ENCODE peak calls at places on chromosomes 6 and 20, in five cellular contexts. One of them, this sample, is unnamed.

GRCh38 chr6:39835856-39836442 is 43.8 kb downstream of the DAAM2 start:
- DNase-seq in H9: no peak
- DNase-seq in mammary epithelial cell: no peak
- DNase-seq in OCI-LY7: no peak
- DNase-seq in hepatocyte: no peak
- DNase-seq in this sample: no peak

GRCh38 chr6:10146723-10147451 is 268.0 kb downstream of the TFAP2A start:
- DNase-seq in H9: peak; percentile 53
- DNase-seq in mammary epithelial cell: peak; percentile 46
- DNase-seq in OCI-LY7: peak; percentile 51
- DNase-seq in hepatocyte: peak; percentile 35
- DNase-seq in this sample: peak; percentile 49

GRCh38 chr20:11791316-11792228 is 126.1 kb upstream of the BTBD3 start:
- DNase-seq in mammary epithelial cell: peak; percentile 78
- DNase-seq in hepatocyte: peak; percentile 23
- DNase-seq in OCI-LY7: no peak
- DNase-seq in H9: no peak
- DNase-seq in this sample: peak; percentile 96

GRCh38 chr6:109515781-109516409 is 32.9 kb upstream of the ZBTB24 start:
- DNase-seq in mammary epithelial cell: no peak
- DNase-seq in hepatocyte: no peak
- DNase-seq in H9: no peak
- DNase-seq in OCI-LY7: no peak
- DNase-seq in this sample: no peak

GRCh38 chr6:117498159-117498558 is 15.7 kb downstream of the DCBLD1 start:
- DNase-seq in hepatocyte: no peak
- DNase-seq in OCI-LY7: no peak
- DNase-seq in mammary epithelial cell: peak; percentile 83
- DNase-seq in H9: no peak
- DNase-seq in this sample: peak; percentile 81

GRCh38 chr6:87197547-87197946 is 42.2 kb downstream of the ZNF292 start:
- DNase-seq in H9: no peak
- DNase-seq in hepatocyte: no peak
- DNase-seq in mammary epithelial cell: no peak
- DNase-seq in OCI-LY7: no peak
- DNase-seq in this sample: no peak

GRCh38 chr20:23867152-23867776 is 12.3 kb downstream of the CST5 start:
- DNase-seq in OCI-LY7: peak; percentile 46
- DNase-seq in mammary epithelial cell: no peak
- DNase-seq in hepatocyte: no peak
- DNase-seq in H9: peak; percentile 61
- DNase-seq in this sample: no peak

GRCh38 chr20:46111028-46111835 is 6.9 kb upstream of the CD40 start:
- DNase-seq in H9: no peak
- DNase-seq in OCI-LY7: peak; percentile 37
- DNase-seq in mammary epithelial cell: no peak
- DNase-seq in hepatocyte: no peak
- DNase-seq in this sample: no peak

GRCh38 chr6:116221931-116222330 is 31.9 kb downstream of the TSPYL4 start:
- DNase-seq in mammary epithelial cell: no peak
- DNase-seq in hepatocyte: no peak
- DNase-seq in OCI-LY7: no peak
- DNase-seq in H9: no peak
- DNase-seq in this sample: no peak

GRCh38 chr6:13523826-13524622 is 36.6 kb upstream of the GFOD1 start:
- DNase-seq in hepatocyte: no peak
- DNase-seq in H9: no peak
- DNase-seq in mammary epithelial cell: no peak
- DNase-seq in OCI-LY7: peak; percentile 50
- DNase-seq in this sample: no peak

GRCh38 chr6:119119989-119120388 is 41.5 kb upstream of the FAM184A start:
- DNase-seq in hepatocyte: no peak
- DNase-seq in H9: no peak
- DNase-seq in mammary epithelial cell: peak; percentile 45
- DNase-seq in OCI-LY7: no peak
- DNase-seq in this sample: peak; percentile 15

GRCh38 chr6:81895511-81896185 is 143.2 kb upstream of the TENT5A start:
- DNase-seq in OCI-LY7: no peak
- DNase-seq in H9: no peak
- DNase-seq in hepatocyte: peak; percentile 30
- DNase-seq in mammary epithelial cell: no peak
- DNase-seq in this sample: peak; percentile 53

GRCh38 chr6:157151989-157152388 is 171.3 kb downstream of the TMEM242 start:
- DNase-seq in OCI-LY7: no peak
- DNase-seq in hepatocyte: no peak
- DNase-seq in mammary epithelial cell: no peak
- DNase-seq in H9: no peak
- DNase-seq in this sample: peak; percentile 22

GRCh38 chr6:35601331-35602132 is 87.2 kb downstream of the FKBP5 start:
- DNase-seq in hepatocyte: peak; percentile 47
- DNase-seq in H9: no peak
- DNase-seq in OCI-LY7: no peak
- DNase-seq in mammary epithelial cell: peak; percentile 84
- DNase-seq in this sample: peak; percentile 88

GRCh38 chr20:24151621-24152020 is 163.0 kb upstream of the GGTLC1 start:
- DNase-seq in mammary epithelial cell: no peak
- DNase-seq in OCI-LY7: no peak
- DNase-seq in hepatocyte: no peak
- DNase-seq in H9: no peak
- DNase-seq in this sample: no peak

GRCh38 chr6:8707956-8708772 is 272.8 kb upstream of the SLC35B3 start:
- DNase-seq in OCI-LY7: peak; percentile 0
- DNase-seq in mammary epithelial cell: peak; percentile 19
- DNase-seq in H9: no peak
- DNase-seq in hepatocyte: peak; percentile 65
- DNase-seq in this sample: peak; percentile 62

GRCh38 chr6:148432405-148433195 is 90.0 kb downstream of the SASH1 start:
- DNase-seq in OCI-LY7: no peak
- DNase-seq in hepatocyte: no peak
- DNase-seq in H9: no peak
- DNase-seq in mammary epithelial cell: peak; percentile 14
- DNase-seq in this sample: no peak

GRCh38 chr6:95091823-95092436 is 485.4 kb upstream of the MANEA start:
- DNase-seq in mammary epithelial cell: peak; percentile 48
- DNase-seq in hepatocyte: peak; percentile 65
- DNase-seq in OCI-LY7: peak; percentile 52
- DNase-seq in H9: no peak
- DNase-seq in this sample: peak; percentile 67

GRCh38 chr6:2952557-2953095 is 18.7 kb downstream of the SERPINB6 start:
- DNase-seq in OCI-LY7: peak; percentile 82
- DNase-seq in mammary epithelial cell: peak; percentile 59
- DNase-seq in H9: peak; percentile 94
- DNase-seq in hepatocyte: peak; percentile 85
- DNase-seq in this sample: peak; percentile 76

GRCh38 chr6:154548130-154548830 is 37.8 kb upstream of the CNKSR3 start:
- DNase-seq in OCI-LY7: no peak
- DNase-seq in hepatocyte: no peak
- DNase-seq in mammary epithelial cell: no peak
- DNase-seq in H9: no peak
- DNase-seq in this sample: no peak

GRCh38 chr20:53785320-53785719 is 191.7 kb upstream of the ZNF217 start:
- DNase-seq in OCI-LY7: no peak
- DNase-seq in hepatocyte: no peak
- DNase-seq in mammary epithelial cell: no peak
- DNase-seq in H9: no peak
- DNase-seq in this sample: peak; percentile 61

GRCh38 chr20:32036716-32037355 is 15.2 kb upstream of the HCK start:
- DNase-seq in H9: no peak
- DNase-seq in hepatocyte: no peak
- DNase-seq in mammary epithelial cell: no peak
- DNase-seq in OCI-LY7: peak; percentile 80
- DNase-seq in this sample: no peak

GRCh38 chr6:24069546-24069945 is 56.5 kb upstream of the NRSN1 start:
- DNase-seq in mammary epithelial cell: no peak
- DNase-seq in OCI-LY7: no peak
- DNase-seq in hepatocyte: no peak
- DNase-seq in H9: no peak
- DNase-seq in this sample: no peak

GRCh38 chr20:61896058-61896961 is 169.4 kb downstream of the TAF4 start:
- DNase-seq in mammary epithelial cell: peak; percentile 20
- DNase-seq in hepatocyte: peak; percentile 76
- DNase-seq in H9: peak; percentile 74
- DNase-seq in OCI-LY7: peak; percentile 50
- DNase-seq in this sample: peak; percentile 69

GRCh38 chr6:28553986-28554881 is 28.6 kb downstream of the GPX5 start:
- DNase-seq in mammary epithelial cell: no peak
- DNase-seq in H9: no peak
- DNase-seq in OCI-LY7: no peak
- DNase-seq in hepatocyte: peak; percentile 57
- DNase-seq in this sample: no peak

GRCh38 chr6:156848123-156848522 is 70.9 kb downstream of the ARID1B start:
- DNase-seq in H9: no peak
- DNase-seq in OCI-LY7: no peak
- DNase-seq in hepatocyte: no peak
- DNase-seq in mammary epithelial cell: no peak
- DNase-seq in this sample: no peak

GRCh38 chr6:152049502-152049901 is 242.0 kb downstream of the ESR1 start:
- DNase-seq in mammary epithelial cell: no peak
- DNase-seq in hepatocyte: no peak
- DNase-seq in H9: no peak
- DNase-seq in OCI-LY7: no peak
- DNase-seq in this sample: no peak
- H3K4me2 ChIP-seq in mammary epithelial cell: no peak overlapping the region
- H3K4me2 ChIP-seq in hepatocyte: no peak overlapping the region
- H3K4me2 ChIP-seq in H9: no peak overlapping the region
- H3K4me2 ChIP-seq in OCI-LY7: no peak overlapping the region
- H3K4me2 ChIP-seq in this sample: no peak overlapping the region

GRCh38 chr6:146819596-146820320 is 221.0 kb downstream of the ADGB start:
- DNase-seq in OCI-LY7: no peak
- DNase-seq in mammary epithelial cell: no peak
- DNase-seq in hepatocyte: no peak
- DNase-seq in H9: no peak
- DNase-seq in this sample: no peak
- H3K4me2 ChIP-seq in OCI-LY7: no peak overlapping the region
- H3K4me2 ChIP-seq in mammary epithelial cell: no peak overlapping the region
- H3K4me2 ChIP-seq in hepatocyte: no peak overlapping the region
- H3K4me2 ChIP-seq in H9: no peak overlapping the region
- H3K4me2 ChIP-seq in this sample: no peak overlapping the region

DNA sequence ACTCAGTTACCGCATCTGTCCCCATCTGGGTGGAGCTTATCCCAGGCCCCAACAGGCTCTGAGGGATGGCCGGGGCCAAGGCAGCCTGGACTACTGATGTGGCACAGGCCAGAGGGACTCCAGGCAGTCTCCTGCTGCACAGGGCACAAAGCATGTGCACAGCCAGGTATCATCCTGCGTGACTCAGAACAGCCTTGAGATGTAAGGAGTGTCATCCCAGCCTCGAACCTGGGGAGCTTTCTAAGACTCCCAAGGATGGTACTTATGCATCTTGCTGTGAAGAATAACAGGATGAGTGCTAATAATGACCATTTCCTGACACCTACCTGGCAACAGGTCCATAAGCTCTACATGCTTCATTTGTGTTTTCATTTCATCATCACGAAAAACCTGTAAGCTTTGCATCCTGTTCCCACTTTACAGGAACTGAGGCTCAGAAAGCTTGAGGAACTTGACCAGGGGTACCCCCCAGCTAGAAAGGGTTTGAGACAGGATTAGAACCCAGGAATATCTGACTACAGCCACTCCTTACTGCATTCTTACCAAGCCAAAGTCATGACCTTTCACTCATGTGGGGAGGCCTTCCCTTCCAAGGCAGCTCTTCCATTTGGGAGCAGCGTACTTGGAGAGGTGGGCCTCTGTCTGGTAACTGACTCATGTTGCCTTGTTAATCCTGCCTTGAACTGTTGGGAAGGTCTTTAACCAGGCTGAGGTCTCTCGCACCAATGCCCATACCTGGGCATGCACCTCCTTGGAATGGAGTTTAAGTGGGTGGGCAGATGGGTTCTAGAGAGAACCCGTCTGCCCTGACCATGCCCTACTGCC is 1.9 kb downstream of the TRIB3 start:
- DNase-seq in hepatocyte: no peak
- DNase-seq in H9: no peak
- DNase-seq in mammary epithelial cell: peak; percentile 56
- DNase-seq in OCI-LY7: no peak
- DNase-seq in this sample: peak; percentile 48
- H3K4me2 ChIP-seq in hepatocyte: peak overlapping the region; percentile 94
- H3K4me2 ChIP-seq in H9: peak overlapping the region; percentile 67
- H3K4me2 ChIP-seq in mammary epithelial cell: peak overlapping the region; percentile 79
- H3K4me2 ChIP-seq in OCI-LY7: peak overlapping the region; percentile 73
- H3K4me2 ChIP-seq in this sample: peak overlapping the region; percentile 93

GRCh38 chr6:170447561-170447930 is 105.6 kb downstream of the PSMB1 start:
- DNase-seq in hepatocyte: no peak
- DNase-seq in H9: no peak
- DNase-seq in mammary epithelial cell: no peak
- DNase-seq in OCI-LY7: no peak
- DNase-seq in this sample: no peak

GRCh38 chr6:170449231-170449630 is 103.9 kb downstream of the PSMB1 start:
- DNase-seq in hepatocyte: no peak
- DNase-seq in mammary epithelial cell: no peak
- DNase-seq in H9: no peak
- DNase-seq in OCI-LY7: no peak
- DNase-seq in this sample: no peak

GRCh38 chr6:170448317-170448716 is 104.8 kb downstream of the PSMB1 start:
- DNase-seq in mammary epithelial cell: no peak
- DNase-seq in hepatocyte: no peak
- DNase-seq in OCI-LY7: no peak
- DNase-seq in H9: no peak
- DNase-seq in this sample: no peak

GRCh38 chr6:170449835-170450753 is 103.0 kb downstream of the PSMB1 start:
- DNase-seq in mammary epithelial cell: no peak
- DNase-seq in H9: no peak
- DNase-seq in hepatocyte: peak; percentile 50
- DNase-seq in OCI-LY7: no peak
- DNase-seq in this sample: no peak

GRCh38 chr6:170448745-170449144 is 104.4 kb downstream of the PSMB1 start:
- DNase-seq in OCI-LY7: no peak
- DNase-seq in hepatocyte: no peak
- DNase-seq in H9: no peak
- DNase-seq in mammary epithelial cell: no peak
- DNase-seq in this sample: no peak
- H3K4me2 ChIP-seq in OCI-LY7: no peak overlapping the region
- H3K4me2 ChIP-seq in hepatocyte: no peak overlapping the region
- H3K4me2 ChIP-seq in H9: no peak overlapping the region
- H3K4me2 ChIP-seq in mammary epithelial cell: no peak overlapping the region
- H3K4me2 ChIP-seq in this sample: no peak overlapping the region

DNA sequence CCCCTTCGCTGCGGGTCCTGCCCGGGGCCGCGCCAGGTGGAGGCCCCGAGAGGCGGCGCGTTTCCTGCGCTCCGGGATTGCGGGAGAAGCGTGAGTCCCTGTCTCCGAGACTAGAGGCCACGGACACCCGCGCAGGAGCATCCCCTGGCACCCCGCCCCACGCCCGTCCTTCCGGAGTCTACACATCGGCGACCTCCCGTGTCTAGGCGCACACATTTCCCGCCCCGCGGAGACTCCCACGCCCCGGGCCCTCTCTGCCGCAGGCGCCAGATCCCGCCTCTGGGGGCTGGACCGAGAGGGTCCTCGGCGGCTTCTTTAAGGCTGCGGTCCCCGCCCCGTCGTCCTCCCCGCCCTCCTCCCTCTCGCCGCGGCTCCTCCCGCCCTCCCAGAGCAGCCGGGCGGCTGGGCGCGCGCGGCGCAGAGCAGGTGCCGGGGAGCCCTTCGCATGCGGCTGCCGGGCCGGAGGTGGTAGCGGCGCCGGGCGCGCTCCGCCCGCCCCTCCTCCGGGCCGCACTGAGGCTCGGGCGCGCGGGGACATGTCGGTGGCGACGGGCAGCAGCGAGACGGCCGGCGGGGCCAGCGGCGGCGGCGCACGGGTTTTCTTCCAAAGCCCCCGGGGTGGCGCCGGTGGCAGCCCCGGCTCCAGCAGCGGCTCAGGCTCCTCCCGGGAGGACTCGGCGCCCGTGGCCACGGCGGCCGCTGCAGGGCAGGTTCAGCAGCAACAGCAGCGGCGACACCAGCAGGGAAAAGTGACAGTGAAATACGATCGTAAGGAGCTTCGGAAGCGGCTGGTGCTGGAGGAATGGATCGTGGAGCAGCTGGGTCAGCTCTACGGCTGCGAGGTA is at the start of gene PPP1R14C:
- DNase-seq in hepatocyte: peak; percentile 50
- DNase-seq in mammary epithelial cell: peak; percentile 84
- DNase-seq in H9: peak; percentile 68
- DNase-seq in OCI-LY7: no peak
- DNase-seq in this sample: peak; percentile 44
- H3K4me2 ChIP-seq in hepatocyte: peak within 1 kb of the TSS; percentile 94
- H3K4me2 ChIP-seq in mammary epithelial cell: peak within 1 kb of the TSS; percentile 83
- H3K4me2 ChIP-seq in H9: peak within 1 kb of the TSS; percentile 59
- H3K4me2 ChIP-seq in OCI-LY7: peak within 1 kb of the TSS; percentile 55
- H3K4me2 ChIP-seq in this sample: peak within 1 kb of the TSS; percentile 89